ENCODE peak calls at places on chromosomes 1 and 21, in four cellular contexts. T is IMR-90, O is H9, R is mesenchymal stem cell. N is an unnamed sample.

GRCh38 chr1:8597455-8597854 is 220.0 kb downstream of the RERE start:
- DNase-seq in T (peak; percentile 70), O (no peak), R (no peak), N (no peak)

GRCh38 chr1:244494659-244495058 is 33.6 kb downstream of the CATSPERE start:
- DNase-seq in T (no peak), O (no peak), R (no peak), N (no peak)

GRCh38 chr21:34037446-34037845 is 35.9 kb upstream of the MRPS6 start:
- DNase-seq in T (peak; percentile 75), O (no peak), R (peak; percentile 42), N (no peak)

GRCh38 chr1:154971341-154971998 is 923 bp upstream of the SHC1 start:
- DNase-seq in T (no peak), O (no peak), R (no peak), N (peak; percentile 66)

GRCh38 chr21:18832950-18833349 is 429.4 kb upstream of the TMPRSS15 start:
- DNase-seq in T (no peak), O (no peak), R (peak; percentile 67), N (peak; percentile 30)

GRCh38 chr1:5889901-5890300 is 102.3 kb downstream of the NPHP4 start:
- DNase-seq in T (no peak), O (no peak), R (peak; percentile 6), N (no peak)

GRCh38 chr1:209249785-209250441 is 333.6 kb upstream of the CAMK1G start:
- DNase-seq in T (no peak), O (no peak), R (no peak), N (no peak)

GRCh38 chr1:150973258-150973825 is 1.3 kb downstream of the CERS2 start:
- DNase-seq in T (no peak), O (no peak), R (peak; percentile 28), N (no peak)

GRCh38 chr1:207815913-207816312 is 64.1 kb downstream of the CD46 start:
- DNase-seq in T (peak; percentile 67), O (no peak), R (peak; percentile 63), N (no peak)

GRCh38 chr1:160219062-160219929 is 14.1 kb downstream of the PEA15 start:
- DNase-seq in T (peak; percentile 80), O (peak; percentile 67), R (peak; percentile 80), N (peak; percentile 71)

GRCh38 chr1:33986389-33987095 is 122.7 kb downstream of the HMGB4 start:
- DNase-seq in T (peak; percentile 7), O (no peak), R (no peak), N (no peak)

GRCh38 chr1:183185941-183186490 is at the start of gene LAMC2:
- DNase-seq in T (peak; percentile 52), O (peak; percentile 86), R (peak; percentile 42), N (peak; percentile 91)

GRCh38 chr1:8567146-8567545 is 249.2 kb downstream of the SLC45A1 start:
- DNase-seq in T (peak; percentile 84), O (no peak), R (peak; percentile 86), N (peak; percentile 62)

GRCh38 chr1:234997201-234998173 is 131.2 kb downstream of the TOMM20 start:
- DNase-seq in T (peak; percentile 99), O (no peak), R (peak; percentile 99), N (peak; percentile 94)

GRCh38 chr1:173064011-173064410 is 13.3 kb upstream of the TNFSF18 start:
- DNase-seq in T (peak; percentile 66), O (no peak), R (peak; percentile 78), N (peak; percentile 49)

GRCh38 chr1:2229032-2229920 is 1.2 kb downstream of the SKI start:
- DNase-seq in T (peak; percentile 69), O (no peak), R (peak; percentile 73), N (peak; percentile 58)

GRCh38 chr1:36100376-36100775 is 11.7 kb downstream of the ADPRS start:
- DNase-seq in T (no peak), O (no peak), R (no peak), N (no peak)

GRCh38 chr1:145935708-145936107 is 8.4 kb upstream of the RBM8A start:
- DNase-seq in T (no peak), O (no peak), R (no peak), N (no peak)

GRCh38 chr1:35454175-35454574 is 103.0 kb downstream of the KIAA0319L start:
- DNase-seq in T (no peak), O (no peak), R (no peak), N (no peak)

GRCh38 chr1:226666164-226666506 is 72.9 kb downstream of the ITPKB start:
- DNase-seq in T (no peak), O (no peak), R (no peak), N (no peak)

GRCh38 chr1:68442822-68443556 is 6.8 kb downstream of the RPE65 start:
- DNase-seq in T (peak; percentile 82), O (peak; percentile 35), R (peak; percentile 72), N (peak; percentile 96)

GRCh38 chr1:227886993-227887696 is 60.6 kb downstream of the WNT9A start:
- DNase-seq in T (peak; percentile 45), O (peak; percentile 57), R (peak; percentile 45), N (peak; percentile 43)

GRCh38 chr1:8020032-8020431 is 6.1 kb downstream of the ERRFI1 start:
- DNase-seq in T (peak; percentile 59), O (no peak), R (peak; percentile 52), N (peak; percentile 68)

GRCh38 chr1:39462074-39462473 is 29.4 kb upstream of the BMP8A start:
- DNase-seq in T (peak; percentile 87), O (no peak), R (peak; percentile 71), N (no peak)

GRCh38 chr1:21752186-21752585 is 30.8 kb downstream of the USP48 start:
- DNase-seq in T (peak; percentile 44), O (no peak), R (peak; percentile 50), N (peak; percentile 17)

GRCh38 chr1:116299248-116299647 is 73.8 kb upstream of the ATP1A1 start:
- DNase-seq in T (no peak), O (no peak), R (no peak), N (no peak)

GRCh38 chr1:60345621-60346020 is 272.1 kb upstream of the C1orf87 start:
- DNase-seq in T (no peak), O (no peak), R (no peak), N (no peak)

GRCh38 chr1:2354511-2355407 is 36.6 kb downstream of the MORN1 start:
- DNase-seq in T (no peak), O (no peak), R (no peak), N (no peak)

GRCh38 chr1:87686137-87686490 is 357.4 kb downstream of the LMO4 start:
- DNase-seq in T (no peak), O (no peak), R (peak; percentile 20), N (no peak)

GRCh38 chr1:206507395-206508129 is at the start of gene RASSF5:
- DNase-seq in T (peak; percentile 41), O (peak; percentile 93), R (peak; percentile 73), N (peak; percentile 56)

GRCh38 chr1:208557046-208557445 is 312.9 kb upstream of the PLXNA2 start:
- DNase-seq in T (no peak), O (no peak), R (no peak), N (no peak)

GRCh38 chr1:51234721-51235425 is 1.2 kb upstream of the RNF11 start:
- DNase-seq in T (peak; percentile 33), O (no peak), R (peak; percentile 73), N (no peak)

GRCh38 chr1:54705153-54705552 is 10.5 kb upstream of the TTC4 start:
- DNase-seq in T (no peak), O (no peak), R (no peak), N (no peak)

DNA sequence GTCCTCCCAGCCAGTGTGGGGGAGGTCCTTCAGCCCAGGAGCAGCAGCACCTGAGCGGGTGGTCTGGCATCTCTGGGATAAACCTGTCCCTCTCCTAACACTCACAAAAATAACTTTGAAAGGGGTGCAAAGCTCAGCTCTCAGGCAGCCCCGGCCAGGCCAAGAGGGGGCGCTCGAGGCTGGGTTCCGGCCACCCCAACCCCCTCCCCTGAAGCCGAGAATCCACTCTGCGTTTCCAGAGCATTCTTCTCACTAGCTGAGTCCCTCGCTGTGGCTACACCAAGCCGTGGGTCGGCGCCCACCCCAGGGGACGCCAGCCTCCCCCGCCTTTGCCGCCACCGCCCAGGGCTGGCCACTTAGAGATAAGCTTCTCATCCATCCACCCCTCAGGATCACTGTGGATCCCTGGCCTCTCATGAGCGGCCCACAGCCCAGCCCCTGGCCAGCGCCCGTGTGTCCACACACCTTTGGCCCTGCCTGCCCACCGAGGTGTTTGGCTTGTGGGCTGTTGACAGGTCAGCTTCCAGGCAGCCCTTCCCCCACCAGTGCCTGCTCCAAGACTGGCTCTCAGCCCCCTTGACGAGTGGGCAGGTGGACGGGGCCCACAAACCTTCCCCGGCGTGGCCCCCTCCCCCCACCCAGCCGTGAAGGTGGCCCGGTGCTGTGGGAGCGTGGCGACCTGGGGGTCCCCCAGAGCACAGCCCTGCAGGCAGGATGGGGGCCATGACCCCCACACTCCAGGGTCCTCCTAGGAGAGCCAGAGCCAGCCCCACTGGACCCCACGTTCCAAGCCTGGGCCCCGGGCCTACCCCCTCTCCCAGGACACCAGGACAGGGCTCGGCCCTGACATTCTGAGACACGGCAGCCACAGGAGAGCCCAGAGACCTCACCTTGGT is 1.9 kb downstream of the FTCD start:
- DNase-seq in T (no peak), O (peak; percentile 80), R (peak; percentile 43), N (no peak)
- H2BK120ac ChIP-seq in T (peak overlapping the region; percentile 3), O (no peak overlapping the region), R (peak overlapping the region; percentile 52), N (peak overlapping the region; percentile 0)

GRCh38 chr1:43835141-43836021 is 98.2 kb upstream of the ARTN start:
- DNase-seq in T (peak; percentile 88), O (peak; percentile 54), R (peak; percentile 96), N (no peak)
- H4K91ac ChIP-seq in T (peak overlapping the region; percentile 21), O (no peak overlapping the region), R (peak overlapping the region; percentile 83), N (no peak overlapping the region)

GRCh38 chr1:38253314-38253713 is 206.7 kb upstream of the POU3F1 start:
- DNase-seq in T (no peak), O (no peak), R (no peak), N (no peak)

GRCh38 chr1:38261574-38261973 is 215.0 kb upstream of the POU3F1 start:
- DNase-seq in T (no peak), O (no peak), R (no peak), N (no peak)

GRCh38 chr1:38258085-38258484 is 211.5 kb upstream of the POU3F1 start:
- DNase-seq in T (no peak), O (no peak), R (no peak), N (no peak)

GRCh38 chr1:38256072-38256471 is 209.5 kb upstream of the POU3F1 start:
- DNase-seq in T (no peak), O (no peak), R (no peak), N (no peak)

GRCh38 chr1:38257374-38257773 is 210.8 kb upstream of the POU3F1 start:
- DNase-seq in T (no peak), O (no peak), R (no peak), N (no peak)
- H3K4ac ChIP-seq in T (no peak overlapping the region), O (no peak overlapping the region), R (no peak overlapping the region), N (no peak overlapping the region)

DNA sequence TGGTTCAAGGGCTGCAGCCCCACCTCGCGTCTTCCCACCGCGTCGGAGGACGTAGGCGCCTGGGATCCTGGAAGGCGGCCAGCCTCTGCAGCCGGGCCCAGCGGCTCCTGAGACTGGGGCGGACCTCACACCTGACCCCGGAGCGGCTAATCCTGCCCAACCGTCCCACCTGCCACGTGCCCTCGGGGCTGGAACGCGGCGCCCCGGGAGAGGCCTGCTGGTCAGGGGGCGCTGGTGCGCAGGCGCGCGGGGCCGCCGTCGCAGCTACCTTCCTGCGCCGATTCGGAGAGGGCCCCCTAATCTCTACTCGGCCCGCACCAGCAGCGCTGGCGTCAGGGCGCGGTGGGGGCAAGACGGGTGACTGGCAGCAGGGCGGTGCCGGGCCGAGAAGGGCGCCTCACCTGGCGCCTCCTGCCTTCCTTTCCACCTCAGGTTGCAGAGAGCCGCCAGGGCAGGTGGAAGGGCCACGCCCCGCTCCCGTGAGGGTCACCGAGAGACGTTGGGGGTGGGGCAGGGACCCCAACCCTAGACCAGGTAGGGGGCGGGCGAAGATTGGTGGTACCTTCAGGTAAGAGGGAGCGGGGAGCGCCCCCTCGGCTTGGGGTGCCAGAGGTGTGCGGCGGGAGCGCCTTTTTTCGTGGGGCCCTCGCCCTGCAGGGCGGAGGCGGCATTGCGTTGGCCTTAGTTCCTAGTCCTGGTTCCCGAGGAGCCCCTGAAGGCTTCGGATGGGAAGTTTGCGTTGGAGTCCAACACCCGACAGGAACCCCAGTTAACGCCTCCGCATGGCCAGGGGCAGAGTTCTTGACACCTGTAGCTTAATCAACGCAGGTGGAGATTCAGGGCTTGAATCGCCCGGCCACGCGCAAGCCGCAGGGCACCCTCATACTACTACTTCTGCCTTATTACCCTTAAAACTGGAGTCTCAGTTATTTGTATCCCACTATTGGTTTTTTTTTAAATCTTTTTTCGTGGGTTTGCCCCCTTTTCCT is at the start of gene TDRD5:
- DNase-seq in T (no peak), O (peak; percentile 86), R (no peak), N (peak; percentile 55)
- H2BK120ac ChIP-seq in T (no peak within 1 kb of the TSS), O (no peak within 1 kb of the TSS), R (no peak within 1 kb of the TSS), N (no peak within 1 kb of the TSS)